ENCODE peak calls at places on chromosomes 13 and 19, in six cellular contexts. O is activated T-helper 1 cell treated with Interleukin-2 at 50 U/mL for 16 hours, D is adrenal gland, N is SW480, B is C1 segment of cervical spinal cord, S is Daoy. M is an unnamed sample.

GRCh38 chr13:38900188-38900587 is 90.4 kb downstream of the STOML3 start:
- DNase-seq in O (no peak), D (no peak), N (no peak), B (no peak), S (no peak), M (no peak)

GRCh38 chr13:49669735-49670309 is 21.5 kb downstream of the EBPL start:
- DNase-seq in O (no peak), D (peak), N (peak), B (peak), S (peak), M (no peak)

GRCh38 chr19:1811472-1811894 is 593 bp downstream of the ATP8B3 start:
- DNase-seq in O (peak), D (peak), N (peak), B (no peak), S (peak), M (peak)

GRCh38 chr13:98509271-98510155 is 67.4 kb downstream of the STK24 start:
- DNase-seq in O (peak), D (no peak), N (peak), B (no peak), S (peak), M (no peak)

GRCh38 chr19:4425531-4425930 is 23.1 kb downstream of the CHAF1A start:
- DNase-seq in O (no peak), D (no peak), N (no peak), B (no peak), S (peak), M (no peak)

GRCh38 chr13:31908696-31909386 is 122.7 kb upstream of the FRY start:
- DNase-seq in O (no peak), D (no peak), N (no peak), B (no peak), S (no peak), M (no peak)

GRCh38 chr13:99981115-99982020 is at the start of gene ZIC2:
- DNase-seq in O (no peak), D (no peak), N (peak), B (no peak), S (peak), M (peak)

GRCh38 chr13:35818577-35819165 is 312.5 kb downstream of the DCLK1 start:
- DNase-seq in O (no peak), D (no peak), N (peak), B (no peak), S (peak), M (no peak)

GRCh38 chr13:28551498-28551895 is 56.6 kb upstream of the FLT1 start:
- DNase-seq in O (no peak), D (no peak), N (no peak), B (no peak), S (no peak), M (no peak)

GRCh38 chr13:30805603-30806011 is 70.3 kb downstream of the ALOX5AP start:
- DNase-seq in O (no peak), D (no peak), N (peak), B (no peak), S (peak), M (no peak)

GRCh38 chr13:23735329-23735728 is 153.9 kb downstream of the MIPEP start:
- DNase-seq in O (no peak), D (no peak), N (peak), B (no peak), S (no peak), M (no peak)

GRCh38 chr13:100881291-100881864 is 206.8 kb upstream of the TMTC4 start:
- DNase-seq in O (no peak), D (no peak), N (no peak), B (no peak), S (no peak), M (no peak)

GRCh38 chr19:2982983-2983350 is 5.6 kb downstream of the TLE6 start:
- DNase-seq in O (no peak), D (peak), N (no peak), B (peak), S (peak), M (no peak)

GRCh38 chr19:46324277-46324676 is 22.6 kb upstream of the PPP5C start:
- DNase-seq in O (no peak), D (no peak), N (no peak), B (no peak), S (no peak), M (no peak)

GRCh38 chr19:19110410-19111137 is 27.7 kb downstream of the TMEM161A start:
- DNase-seq in O (no peak), D (no peak), N (no peak), B (no peak), S (no peak), M (no peak)

GRCh38 chr19:5075603-5076002 is 106.7 kb downstream of the KDM4B start:
- DNase-seq in O (no peak), D (no peak), N (no peak), B (no peak), S (no peak), M (no peak)

GRCh38 chr13:88754141-88754540 is 1083.0 kb downstream of the SLITRK5 start:
- DNase-seq in O (no peak), D (no peak), N (no peak), B (no peak), S (no peak), M (no peak)

GRCh38 chr19:49133621-49134454 is 14.5 kb downstream of the PPFIA3 start:
- DNase-seq in O (no peak), D (peak), N (no peak), B (no peak), S (no peak), M (peak)

GRCh38 chr19:916645-917322 is 349 bp upstream of the KISS1R start:
- DNase-seq in O (no peak), D (peak), N (no peak), B (no peak), S (no peak), M (no peak)

GRCh38 chr13:67620665-67621064 is 390.5 kb upstream of the PCDH9 start:
- DNase-seq in O (no peak), D (no peak), N (no peak), B (no peak), S (no peak), M (no peak)

GRCh38 chr13:46575843-46576242 is 22.9 kb downstream of the LRCH1 start:
- DNase-seq in O (no peak), D (no peak), N (no peak), B (no peak), S (peak), M (no peak)

GRCh38 chr13:85816413-85816812 is 17.2 kb upstream of the SLITRK6 start:
- DNase-seq in O (no peak), D (no peak), N (peak), B (no peak), S (no peak), M (no peak)

GRCh38 chr19:48509467-48510194 is 2.0 kb downstream of the LMTK3 start:
- DNase-seq in O (no peak), D (no peak), N (peak), B (no peak), S (no peak), M (no peak)

GRCh38 chr13:102405499-102406079 is 3.7 kb upstream of the FGF14 start:
- DNase-seq in O (no peak), D (no peak), N (no peak), B (no peak), S (peak), M (no peak)

GRCh38 chr13:99269627-99270252 is 11.6 kb upstream of the GPR18 start:
- DNase-seq in O (no peak), D (no peak), N (peak), B (no peak), S (peak), M (no peak)

GRCh38 chr13:74203576-74203975 is 69.4 kb upstream of the KLF12 start:
- DNase-seq in O (no peak), D (no peak), N (no peak), B (no peak), S (no peak), M (no peak)

GRCh38 chr19:43780706-43781525 is at the start of gene KCNN4:
- DNase-seq in O (peak), D (no peak), N (peak), B (no peak), S (peak), M (peak)

M was measured in T-helper 17 cell.